ENCODE peak calls at places on chromosome 6, in five cellular contexts. E is endothelial cell of umbilical vein, G is HCT116, L is heart right ventricle, O is tibial artery. H is an unnamed sample.

GRCh38 chr6:33892581-33893346 is 89.0 kb upstream of the MLN start:
- DNase-seq in E (no peak), G (no peak), L (no peak), O (no peak), H (no peak)

GRCh38 chr6:39005774-39006173 is 42.8 kb upstream of the GLP1R start:
- DNase-seq in E (no peak), G (no peak), L (no peak), O (no peak), H (no peak)

GRCh38 chr6:150142657-150143501 is at the start of gene PPP1R14C:
- DNase-seq in E (no peak), G (no peak), L (peak; percentile 20), O (no peak), H (peak; percentile 40)

GRCh38 chr6:33761922-33762629 is 15.4 kb upstream of the IP6K3 start:
- DNase-seq in E (peak; percentile 28), G (no peak), L (peak; percentile 80), O (no peak), H (peak; percentile 87)

GRCh38 chr6:144055121-144055931 is 40.0 kb downstream of the SF3B5 start:
- DNase-seq in E (no peak), G (no peak), L (no peak), O (no peak), H (no peak)

GRCh38 chr6:39228992-39229767 is at the start of gene KCNK5:
- DNase-seq in E (peak; percentile 17), G (peak; percentile 73), L (peak; percentile 34), O (peak; percentile 79), H (peak; percentile 64)

GRCh38 chr6:138728672-138729071 is 44.9 kb upstream of the CCDC28A start:
- DNase-seq in E (no peak), G (no peak), L (no peak), O (no peak), H (no peak)

GRCh38 chr6:33886673-33887144 is 82.9 kb upstream of the MLN start:
- DNase-seq in E (peak; percentile 21), G (no peak), L (peak; percentile 72), O (no peak), H (peak; percentile 77)

GRCh38 chr6:170221753-170222400 is 69.0 kb downstream of the DLL1 start:
- DNase-seq in E (no peak), G (no peak), L (peak; percentile 2), O (peak; percentile 51), H (no peak)

GRCh38 chr6:33197431-33198048 is 2.9 kb downstream of the RXRB start:
- DNase-seq in E (peak; percentile 70), G (peak; percentile 66), L (peak; percentile 38), O (no peak), H (no peak)

GRCh38 chr6:89438248-89438647 is 5.3 kb downstream of the ANKRD6 start:
- DNase-seq in E (no peak), G (peak; percentile 6), L (no peak), O (no peak), H (no peak)

GRCh38 chr6:155412335-155412734 is 43.3 kb downstream of the NOX3 start:
- DNase-seq in E (no peak), G (no peak), L (no peak), O (no peak), H (no peak)

GRCh38 chr6:169789146-169789943 is 37.9 kb downstream of the ERMARD start:
- DNase-seq in E (no peak), G (no peak), L (no peak), O (peak; percentile 41), H (no peak)

GRCh38 chr6:163419413-163420314 is 5.1 kb downstream of the QKI start:
- DNase-seq in E (peak; percentile 66), G (no peak), L (no peak), O (no peak), H (no peak)

GRCh38 chr6:170532867-170533488 is 20.1 kb downstream of the PSMB1 start:
- DNase-seq in E (no peak), G (no peak), L (no peak), O (no peak), H (no peak)

GRCh38 chr6:44100088-44100550 is 27.1 kb downstream of the MRPL14 start:
- DNase-seq in E (peak; percentile 52), G (no peak), L (peak; percentile 30), O (no peak), H (no peak)

GRCh38 chr6:135215563-135215962 is 34.5 kb downstream of the MYB start:
- DNase-seq in E (no peak), G (no peak), L (no peak), O (no peak), H (no peak)

GRCh38 chr6:35500782-35501181 is 3.9 kb upstream of the TEAD3 start:
- DNase-seq in E (no peak), G (no peak), L (no peak), O (no peak), H (no peak)
- H3K36me3 ChIP-seq in E (no peaks in the 10 kb centered on the region), G (no peaks in the 10 kb centered on the region), L (no peaks in the 10 kb centered on the region), O (no peaks in the 10 kb centered on the region), H (no peaks in the 10 kb centered on the region)

GRCh38 chr6:166532302-166532701 is 54.2 kb downstream of the RAMACL start:
- DNase-seq in E (no peak), G (no peak), L (no peak), O (peak; percentile 25), H (no peak)

GRCh38 chr6:166529571-166529970 is 56.9 kb downstream of the RAMACL start:
- DNase-seq in E (no peak), G (no peak), L (no peak), O (no peak), H (no peak)

GRCh38 chr6:166530211-166531045 is 56.0 kb downstream of the RAMACL start:
- DNase-seq in E (no peak), G (peak; percentile 54), L (no peak), O (peak; percentile 50), H (no peak)

GRCh38 chr6:166534658-166535406 is 51.6 kb downstream of the RAMACL start:
- DNase-seq in E (no peak), G (no peak), L (no peak), O (no peak), H (no peak)

GRCh38 chr6:166533205-166533824 is 53.2 kb downstream of the RAMACL start:
- DNase-seq in E (no peak), G (no peak), L (no peak), O (peak; percentile 44), H (no peak)
- H3K36me3 ChIP-seq in E (peaks cover 2% of the 10 kb centered on the region), G (no peaks in the 10 kb centered on the region), L (peaks cover 88% of the 10 kb centered on the region), O (peaks cover 5% of the 10 kb centered on the region), H (peaks cover 74% of the 10 kb centered on the region)

DNA sequence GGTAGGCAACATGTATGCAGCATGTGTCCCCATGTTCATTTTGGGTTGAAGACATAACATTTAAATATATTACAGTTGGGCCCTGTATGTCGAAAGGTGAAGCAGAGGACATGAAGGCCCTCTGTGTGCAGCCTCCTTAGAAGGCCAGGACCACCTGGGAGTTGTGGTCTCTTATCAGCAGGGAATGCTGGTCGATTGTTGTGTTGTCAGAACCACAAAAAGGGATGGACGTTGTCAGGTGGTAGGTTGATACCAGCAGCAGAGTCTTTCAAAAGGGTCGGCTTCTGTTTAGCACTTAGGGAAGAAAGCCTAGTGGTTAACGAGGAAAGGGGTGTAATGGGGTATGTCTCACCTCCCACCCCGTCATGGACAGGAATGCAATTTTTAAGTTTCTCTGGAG is 67.3 kb upstream of the SLC22A1 start:
- DNase-seq in E (no peak), G (no peak), L (no peak), O (no peak), H (no peak)
- H3K36me3 ChIP-seq in E (peaks cover 3% of the 10 kb centered on the region), G (peaks cover 31% of the 10 kb centered on the region), L (peaks cover 100% of the 10 kb centered on the region), O (peaks cover 80% of the 10 kb centered on the region), H (peaks cover 99% of the 10 kb centered on the region)

DNA sequence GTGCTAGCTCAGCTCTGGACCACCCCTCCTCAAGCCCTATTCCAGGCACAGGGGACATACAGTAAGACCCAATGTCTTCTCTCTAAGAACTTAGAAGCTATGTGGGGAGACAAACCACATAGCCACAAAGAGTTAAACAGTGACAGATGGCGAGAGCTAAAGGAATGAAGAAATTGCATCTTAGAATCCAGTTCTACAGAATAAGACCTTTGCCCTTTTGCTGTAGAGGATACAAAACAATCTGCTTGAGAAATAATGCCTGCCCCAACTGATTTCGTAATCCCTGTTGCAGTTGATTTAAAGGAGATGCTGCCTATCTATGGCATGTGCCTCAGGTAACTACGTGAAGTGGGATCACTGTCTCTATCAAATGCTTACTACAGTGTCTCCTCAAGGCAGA is 31.2 kb downstream of the TNFRSF21 start:
- DNase-seq in E (no peak), G (no peak), L (no peak), O (no peak), H (no peak)
- H3K36me3 ChIP-seq in E (no peaks in the 10 kb centered on the region), G (peaks cover 1% of the 10 kb centered on the region), L (no peaks in the 10 kb centered on the region), O (no peaks in the 10 kb centered on the region), H (peaks cover under 1% of the 10 kb centered on the region)

H was measured in left ventricle myocardium inferior.